ENCODE peak calls at places on chromosomes 6 and 20, in four cellular contexts. Z is cardiac fibroblast, V is endothelial cell, B is HCT116. K is an unnamed sample.
A peak's percentile ranks its signal among the peaks of the same experiment; 100 is the strongest.

GRCh38 chr20:4817230-4817671 is 95.5 kb downstream of the PRND start:
- DNase-seq in V (no peak), Z (peak; percentile 42), B (no peak), K (no peak)

GRCh38 chr6:24125980-24126379 is at the start of gene NRSN1:
- DNase-seq in Z (no peak), B (no peak), V (peak; percentile 59), K (no peak)

GRCh38 chr6:149246691-149247384 is 70.7 kb upstream of the TAB2 start:
- DNase-seq in V (no peak), Z (no peak), B (no peak), K (no peak)

GRCh38 chr6:33700391-33701050 is 11.0 kb downstream of the UQCC2 start:
- DNase-seq in V (peak; percentile 86), B (peak; percentile 65), Z (peak; percentile 75), K (no peak)

GRCh38 chr6:26501482-26501986 is 1.4 kb downstream of the BTN1A1 start:
- DNase-seq in B (no peak), V (peak; percentile 30), Z (peak; percentile 19), K (no peak)

GRCh38 chr6:118252474-118252873 is 295.6 kb upstream of the PLN start:
- DNase-seq in V (no peak), Z (no peak), B (no peak), K (no peak)

GRCh38 chr6:149925253-149925973 is 2.5 kb upstream of the RAET1G start:
- DNase-seq in Z (peak; percentile 16), B (no peak), V (peak; percentile 39), K (peak; percentile 68)

GRCh38 chr20:37651932-37652331 is 41.9 kb upstream of the CTNNBL1 start:
- DNase-seq in Z (peak; percentile 15), V (peak; percentile 46), B (peak; percentile 36), K (no peak)

GRCh38 chr6:90095145-90095544 is 200.9 kb downstream of the GJA10 start:
- DNase-seq in V (no peak), Z (no peak), B (no peak), K (no peak)

GRCh38 chr20:17502105-17502504 is 29.1 kb downstream of the BFSP1 start:
- DNase-seq in V (no peak), Z (no peak), B (no peak), K (peak; percentile 6)

GRCh38 chr6:40584741-40585140 is 2.4 kb downstream of the LRFN2 start:
- DNase-seq in B (no peak), V (no peak), Z (no peak), K (no peak)

GRCh38 chr6:89298680-89299450 is 16.2 kb downstream of the GABRR2 start:
- DNase-seq in V (no peak), Z (peak; percentile 74), B (peak; percentile 58), K (no peak)

GRCh38 chr6:150233797-150234399 is 91.1 kb downstream of the PPP1R14C start:
- DNase-seq in Z (no peak), V (no peak), B (no peak), K (no peak)

GRCh38 chr6:4583026-4583425 is 193.2 kb upstream of the CDYL start:
- DNase-seq in B (no peak), V (no peak), Z (peak; percentile 49), K (no peak)

GRCh38 chr6:39092124-39092523 is 22.9 kb downstream of the SAYSD1 start:
- DNase-seq in B (no peak), Z (no peak), V (peak; percentile 54), K (no peak)

GRCh38 chr6:149897015-149897697 is 757 bp downstream of the RAET1E start:
- DNase-seq in Z (peak; percentile 90), V (no peak), B (peak; percentile 23), K (no peak)

GRCh38 chr6:145815351-145815772 is 767 bp upstream of the FBXO30 start:
- DNase-seq in V (no peak), Z (peak; percentile 30), B (no peak), K (peak; percentile 73)

GRCh38 chr6:33858804-33859203 is 55.0 kb upstream of the MLN start:
- DNase-seq in V (no peak), Z (no peak), B (no peak), K (no peak)

GRCh38 chr6:129345890-129346289 is 364.1 kb downstream of the ARHGAP18 start:
- DNase-seq in B (no peak), Z (peak; percentile 86), V (no peak), K (no peak)

GRCh38 chr20:50138479-50139393 is 14.8 kb downstream of the PEDS1 start:
- DNase-seq in V (no peak), B (no peak), Z (peak; percentile 45), K (no peak)

GRCh38 chr20:7848351-7848750 is 91.9 kb downstream of the HAO1 start:
- DNase-seq in B (no peak), V (no peak), Z (no peak), K (no peak)

GRCh38 chr6:89763550-89763949 is 56.0 kb downstream of the MDN1 start:
- DNase-seq in Z (peak; percentile 74), B (no peak), V (no peak), K (no peak)

GRCh38 chr6:29710281-29710941 is 12.8 kb upstream of the HLA-F start:
- DNase-seq in V (no peak), B (no peak), Z (no peak), K (no peak)

GRCh38 chr6:105363100-105363754 is 39.7 kb downstream of the PREP start:
- DNase-seq in Z (peak; percentile 52), B (no peak), V (no peak), K (no peak)

GRCh38 chr20:54140927-54141566 is 32.7 kb downstream of the CYP24A1 start:
- DNase-seq in B (no peak), Z (peak; percentile 92), V (no peak), K (no peak)

GRCh38 chr20:32885201-32885600 is 26.5 kb downstream of the EFCAB8 start:
- DNase-seq in Z (no peak), V (no peak), B (no peak), K (no peak)

GRCh38 chr6:136576821-136577220 is 26.6 kb upstream of the MAP7 start:
- DNase-seq in V (no peak), Z (no peak), B (no peak), K (no peak)

GRCh38 chr20:46028110-46028509 is 905 bp upstream of the SLC12A5 start:
- DNase-seq in B (no peak), Z (no peak), V (no peak), K (no peak)
- TF ChIP-seq CTCF in B (no peak), Z (no peak), V (no peak), K (no peak)

DNA sequence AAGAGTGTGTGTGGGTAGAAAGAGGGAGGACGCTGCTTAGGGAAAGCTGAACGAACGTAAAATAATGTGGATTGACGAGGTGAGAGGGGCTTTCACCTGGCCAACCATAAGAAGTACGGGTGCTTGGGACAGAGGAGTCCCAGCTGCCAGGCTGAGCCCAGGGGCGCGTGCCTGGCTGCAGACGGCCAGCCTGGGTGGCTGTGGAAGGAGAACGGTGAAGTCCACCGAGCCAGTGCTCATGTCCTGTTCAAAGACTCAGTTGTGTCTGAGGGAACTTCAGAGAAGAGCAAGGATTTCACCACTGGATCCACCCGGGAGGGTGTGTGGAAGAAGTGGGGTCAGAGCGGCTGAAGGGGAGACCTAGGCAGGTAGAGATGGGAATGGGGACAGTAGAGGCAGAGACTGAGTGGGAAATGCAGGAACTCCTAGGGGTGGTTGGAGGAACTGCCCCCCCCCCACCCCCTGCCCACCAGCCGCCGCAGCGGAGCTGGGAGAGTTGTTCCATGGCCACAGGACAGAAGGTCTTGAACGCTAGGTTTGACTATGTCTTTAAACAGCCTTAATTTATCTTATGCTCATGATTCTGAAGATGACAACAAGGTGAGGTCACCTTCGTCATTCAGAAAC is 68.1 kb upstream of the TBXT start:
- DNase-seq in V (no peak), B (no peak), Z (no peak), K (no peak)
- TF ChIP-seq CTCF in V (no peak), B (no peak), Z (no peak), K (peak; percentile 39)

GRCh38 chr6:80969439-80969838 is 783.0 kb downstream of the TENT5A start:
- DNase-seq in Z (no peak), V (no peak), B (peak; percentile 12), K (no peak)

GRCh38 chr6:80962382-80962781 is 790.1 kb downstream of the TENT5A start:
- DNase-seq in B (no peak), Z (no peak), V (no peak), K (no peak)

GRCh38 chr6:80967618-80968017 is 784.9 kb downstream of the TENT5A start:
- DNase-seq in V (peak; percentile 5), Z (no peak), B (no peak), K (no peak)
- TF ChIP-seq CTCF in V (no peak), Z (no peak), B (no peak), K (no peak)

GRCh38 chr20:43844778-43845614 is 69.7 kb upstream of the TOX2 start:
- DNase-seq in B (peak; percentile 74), Z (peak; percentile 95), V (no peak), K (no peak)
- TF ChIP-seq CTCF in B (no peak), Z (peak; percentile 35), V (no peak), K (no peak)

GRCh38 chr20:19789009-19789408 is 31.0 kb downstream of the RIN2 start:
- DNase-seq in Z (no peak), B (no peak), V (no peak), K (no peak)
- TF ChIP-seq CTCF in Z (no peak), B (peak; percentile 4), V (no peak), K (no peak)

GRCh38 chr6:31727717-31728671 is 1.1 kb downstream of the DDAH2 start:
- DNase-seq in V (no peak), Z (no peak), B (no peak), K (no peak)

GRCh38 chr6:31728767-31729514 is at the start of gene DDAH2:
- DNase-seq in V (no peak), Z (no peak), B (no peak), K (no peak)

GRCh38 chr6:31729515-31729978 is 448 bp upstream of the DDAH2 start:
- DNase-seq in B (peak; percentile 70), V (peak; percentile 72), Z (peak; percentile 94), K (peak; percentile 88)

GRCh38 chr6:31725502-31726350 is 2.6 kb downstream of the MPIG6B start:
- DNase-seq in V (no peak), B (no peak), Z (peak; percentile 63), K (no peak)

GRCh38 chr6:31727034-31727716 is 1.9 kb downstream of the DDAH2 start:
- DNase-seq in V (no peak), B (no peak), Z (no peak), K (no peak)
- TF ChIP-seq CTCF in V (no peak), B (no peak), Z (no peak), K (no peak)

GRCh38 chr6:15770347-15771143 is 107.7 kb upstream of the DTNBP1 start:
- DNase-seq in V (no peak), Z (no peak), B (no peak), K (no peak)
- TF ChIP-seq CTCF in V (no peak), Z (no peak), B (no peak), K (no peak)

GRCh38 chr20:58697867-58698703 is 5.5 kb downstream of the NPEPL1 start:
- DNase-seq in B (no peak), Z (no peak), V (no peak), K (no peak)
- TF ChIP-seq CTCF in B (no peak), Z (no peak), V (no peak), K (no peak)

K was measured in type B pancreatic cell.